ENCODE peak calls at places on chromosomes 4 and X, in seven cellular contexts. R is naive thymus-derived CD8-positive, alpha-beta T cell; J is iPS-NIHi11; U is GM12865; E is heart left ventricle; T is RPMI7951; Q is H1. Z is an unnamed sample.

GRCh38 chr4:104457308-104457981 is 37.2 kb downstream of the CXXC4 start:
- DNase-seq in E (no peak), R (no peak), J (no peak), U (peak), Q (no peak), T (no peak), Z (no peak)

GRCh38 chr4:161148051-161148450 is 1015.7 kb downstream of the FSTL5 start:
- DNase-seq in Q (no peak), E (no peak), R (no peak), U (no peak), J (no peak), T (no peak), Z (no peak)

GRCh38 chr4:38242822-38243384 is 282.7 kb downstream of the PTTG2 start:
- DNase-seq in R (no peak), E (no peak), U (no peak), Q (peak), J (no peak), T (peak), Z (no peak)

GRCh38 chr4:111013846-111014245 is 391.0 kb upstream of the PITX2 start:
- DNase-seq in J (no peak), E (no peak), U (no peak), Q (no peak), R (no peak), T (no peak), Z (no peak)

GRCh38 chrX:151723156-151723760 is 7.4 kb downstream of the FATE1 start:
- DNase-seq in R (no peak), T (no peak), U (no peak), E (no peak), J (no peak), Q (no peak), Z (no peak)

GRCh38 chrX:121592884-121593283 is 545.5 kb downstream of the GLUD2 start:
- DNase-seq in T (no peak), E (no peak), J (no peak), Q (no peak), U (no peak), R (no peak), Z (no peak)

GRCh38 chr4:32025840-32026459 is 1305.8 kb downstream of the PCDH7 start:
- DNase-seq in R (no peak), E (no peak), J (no peak), Q (no peak), T (peak), U (no peak), Z (no peak)

GRCh38 chr4:87977521-87978278 is 2.2 kb downstream of the SPP1 start:
- DNase-seq in T (no peak), J (no peak), U (no peak), R (no peak), Q (no peak), E (no peak), Z (no peak)

GRCh38 chr4:110628321-110629213 is 5.7 kb upstream of the PITX2 start:
- DNase-seq in R (no peak), Q (peak), U (no peak), J (no peak), E (no peak), T (no peak), Z (no peak)

GRCh38 chr4:172096771-172097170 is 283.6 kb downstream of the GALNTL6 start:
- DNase-seq in J (no peak), E (no peak), R (no peak), Q (no peak), U (no peak), T (no peak), Z (no peak)

GRCh38 chrX:72071213-72071612 is 60.5 kb downstream of the RTL5 start:
- DNase-seq in R (no peak), E (no peak), U (no peak), T (no peak), Q (no peak), J (no peak), Z (no peak)

GRCh38 chr4:2849267-2850140 is 5.9 kb downstream of the ADD1 start:
- DNase-seq in U (no peak), J (no peak), T (no peak), Q (no peak), R (no peak), E (no peak), Z (no peak)

GRCh38 chrX:143988356-143988755 is 104.5 kb downstream of the UBE2NL start:
- DNase-seq in T (no peak), U (no peak), J (no peak), R (no peak), Q (no peak), E (no peak), Z (no peak)

GRCh38 chr4:156538651-156539285 is 432.8 kb downstream of the PDGFC start:
- DNase-seq in U (no peak), J (no peak), E (no peak), R (no peak), T (no peak), Q (no peak), Z (no peak)

GRCh38 chrX:118571829-118572228 is 76.2 kb downstream of the DOCK11 start:
- DNase-seq in T (no peak), J (no peak), E (no peak), Q (no peak), R (no peak), U (no peak), Z (peak)

GRCh38 chrX:124421898-124422622 is 75.7 kb downstream of the SH2D1A start:
- DNase-seq in J (peak), T (peak), E (no peak), U (no peak), Q (no peak), R (no peak), Z (no peak)

GRCh38 chr4:94532016-94532789 is 80.5 kb downstream of the PDLIM5 start:
- DNase-seq in E (no peak), R (no peak), J (no peak), Q (no peak), T (peak), U (no peak), Z (no peak)

GRCh38 chr4:180134116-180134866 is 2108.9 kb upstream of the TENM3 start:
- DNase-seq in U (peak), T (no peak), E (no peak), J (peak), R (no peak), Q (no peak), Z (no peak)

GRCh38 chr4:129218355-129218754 is 122.4 kb downstream of the C4orf33 start:
- DNase-seq in Q (no peak), E (peak), J (no peak), U (peak), T (peak), R (no peak), Z (peak)

GRCh38 chr4:3207531-3208037 is 41.4 kb upstream of the MSANTD1 start:
- DNase-seq in J (no peak), R (no peak), U (no peak), E (no peak), Q (no peak), T (no peak), Z (no peak)

GRCh38 chr4:33714971-33715370 is 2529.3 kb downstream of the ARAP2 start:
- DNase-seq in Q (no peak), J (no peak), R (no peak), T (no peak), E (no peak), U (no peak), Z (no peak)

GRCh38 chrX:3345281-3346081 is 971 bp downstream of the MXRA5 start:
- DNase-seq in R (no peak), Q (peak), E (peak), U (no peak), T (peak), J (peak), Z (no peak)

GRCh38 chr4:175308236-175308635 is 390.1 kb downstream of the ADAM29 start:
- DNase-seq in J (no peak), R (no peak), T (no peak), Q (no peak), U (no peak), E (no peak), Z (no peak)

GRCh38 chrX:66684196-66684595 is 45.3 kb upstream of the EDA2R start:
- DNase-seq in E (no peak), U (no peak), Q (no peak), J (no peak), T (peak), R (no peak), Z (no peak)

GRCh38 chrX:141960573-141960972 is 56.9 kb downstream of the MAGEC1 start:
- DNase-seq in Q (no peak), E (no peak), T (no peak), R (no peak), J (no peak), U (no peak), Z (no peak)

GRCh38 chr4:175540151-175540550 is 271.9 kb downstream of the GPM6A start:
- DNase-seq in U (no peak), T (no peak), R (no peak), J (no peak), E (no peak), Q (no peak), Z (no peak)

GRCh38 chrX:19814240-19814639 is 73.2 kb downstream of the SH3KBP1 start:
- DNase-seq in T (no peak), E (no peak), J (peak), Q (peak), R (no peak), U (peak), Z (no peak)

GRCh38 chrX:2413969-2414368 is 86.8 kb downstream of the DHRSX start:
- DNase-seq in E (no peak), Q (no peak), T (no peak), U (no peak), R (no peak), J (no peak), Z (no peak)

GRCh38 chrX:48975041-48975440 is 3.4 kb upstream of the KCND1 start:
- DNase-seq in E (no peak), R (no peak), J (no peak), U (no peak), T (no peak), Q (no peak), Z (no peak)

GRCh38 chrX:132740316-132741123 is 217.9 kb downstream of the HS6ST2 start:
- DNase-seq in T (no peak), J (no peak), U (no peak), E (no peak), R (no peak), Q (no peak), Z (no peak)

GRCh38 chr4:23332266-23332665 is 557.6 kb downstream of the PPARGC1A start:
- DNase-seq in U (no peak), J (no peak), R (no peak), E (no peak), T (no peak), Q (no peak), Z (no peak)

GRCh38 chrX:116239944-116240391 is 69.4 kb downstream of the AGTR2 start:
- DNase-seq in T (peak), R (no peak), E (no peak), Q (no peak), J (no peak), U (no peak), Z (peak)

GRCh38 chr4:102601586-102602227 is 100.5 kb downstream of the NFKB1 start:
- DNase-seq in E (no peak), U (no peak), J (no peak), Q (no peak), T (no peak), R (no peak), Z (no peak)

GRCh38 chrX:18098704-18099103 is 122.0 kb downstream of the BEND2 start:
- DNase-seq in J (peak), R (no peak), E (peak), T (no peak), Q (no peak), U (no peak), Z (no peak)

Z was measured in H4.